ENCODE peak calls at places on chromosomes 6 and 20, in nine cellular contexts. H is NCI-H1436; V is NCI-H510A treated with DMSO at 0.1 percent for 48 hours; E is stimulated activated CD8-positive, alpha-beta memory T cell treated with anti-CD3 and anti-CD28 coated beads, Interleukin-2, amount 100 ng/mL, for 48 hours; A is Right ventricle myocardium superior; L is HFF-Myc; T is T-helper 2 cell; F is NCI-H1105; Z is AG04450. R is an unnamed sample.
A peak's percentile ranks its signal among the peaks of the same experiment; 100 is the strongest.

GRCh38 chr20:53660078-53660909 is 66.7 kb upstream of the ZNF217 start:
- DNase-seq in H (no peak), V (no peak), E (peak; percentile 34), A (peak; percentile 43), L (no peak), T (no peak), F (no peak), Z (no peak), R (no peak)

GRCh38 chr6:46246081-46246480 is 75.3 kb upstream of the ENPP5 start:
- DNase-seq in H (no peak), V (no peak), E (no peak), A (no peak), L (no peak), T (no peak), F (no peak), Z (no peak), R (no peak)

GRCh38 chr20:49337357-49337756 is 59.5 kb upstream of the ZNFX1 start:
- DNase-seq in H (no peak), V (no peak), E (no peak), A (no peak), L (no peak), T (no peak), F (no peak), Z (no peak), R (no peak)

GRCh38 chr6:89637960-89638319 is 607 bp downstream of the LYRM2 start:
- DNase-seq in H (no peak), V (no peak), E (no peak), A (no peak), L (no peak), T (no peak), F (no peak), Z (no peak), R (no peak)

GRCh38 chr20:2122921-2123320 is 21.3 kb downstream of the STK35 start:
- DNase-seq in H (no peak), V (no peak), E (no peak), A (no peak), L (no peak), T (no peak), F (no peak), Z (peak; percentile 81), R (no peak)

GRCh38 chr6:15335916-15336315 is 90.0 kb downstream of the JARID2 start:
- DNase-seq in H (no peak), V (no peak), E (no peak), A (no peak), L (no peak), T (no peak), F (no peak), Z (no peak), R (no peak)

GRCh38 chr6:36827261-36828079 is 11.8 kb downstream of the CPNE5 start:
- DNase-seq in H (no peak), V (no peak), E (no peak), A (peak; percentile 63), L (peak; percentile 33), T (no peak), F (peak; percentile 20), Z (peak; percentile 18), R (peak; percentile 62)

GRCh38 chr20:25275813-25276532 is 28.1 kb downstream of the PYGB start:
- DNase-seq in H (no peak), V (no peak), E (no peak), A (peak; percentile 31), L (no peak), T (peak; percentile 7), F (no peak), Z (no peak), R (no peak)

GRCh38 chr20:36591854-36592641 is 13.5 kb upstream of the RAB5IF start:
- DNase-seq in H (no peak), V (no peak), E (no peak), A (no peak), L (no peak), T (no peak), F (peak; percentile 27), Z (no peak), R (peak; percentile 66)

GRCh38 chr6:111812080-111813038 is 60.9 kb downstream of the FYN start:
- DNase-seq in H (no peak), V (no peak), E (no peak), A (no peak), L (no peak), T (no peak), F (no peak), Z (no peak), R (no peak)

GRCh38 chr6:4820704-4821276 is 44.6 kb downstream of the CDYL start:
- DNase-seq in H (no peak), V (no peak), E (no peak), A (no peak), L (peak; percentile 66), T (no peak), F (no peak), Z (no peak), R (no peak)

GRCh38 chr6:142387997-142388815 is 86.4 kb downstream of the ADGRG6 start:
- DNase-seq in H (peak; percentile 11), V (peak; percentile 1), E (no peak), A (no peak), L (no peak), T (no peak), F (no peak), Z (no peak), R (peak; percentile 74)

GRCh38 chr6:73653571-73654424 is at the start of gene SLC17A5:
- DNase-seq in H (peak; percentile 87), V (peak; percentile 86), E (peak; percentile 89), A (peak; percentile 97), L (peak; percentile 73), T (peak; percentile 81), F (peak; percentile 80), Z (peak; percentile 75), R (peak; percentile 95)

GRCh38 chr6:148523051-148523450 is 180.4 kb downstream of the SASH1 start:
- DNase-seq in H (no peak), V (no peak), E (no peak), A (no peak), L (peak; percentile 83), T (no peak), F (no peak), Z (no peak), R (no peak)

GRCh38 chr20:32237419-32237818 is 29.7 kb downstream of the POFUT1 start:
- DNase-seq in H (no peak), V (no peak), E (no peak), A (no peak), L (no peak), T (no peak), F (no peak), Z (no peak), R (no peak)

GRCh38 chr6:46203388-46203787 is 32.6 kb upstream of the ENPP5 start:
- DNase-seq in H (no peak), V (no peak), E (no peak), A (no peak), L (no peak), T (no peak), F (no peak), Z (no peak), R (no peak)

GRCh38 chr6:5653801-5654200 is 352.9 kb downstream of the NRN1 start:
- DNase-seq in H (no peak), V (no peak), E (no peak), A (peak; percentile 48), L (no peak), T (no peak), F (no peak), Z (no peak), R (no peak)

GRCh38 chr6:152096863-152097496 is 289.5 kb downstream of the ESR1 start:
- DNase-seq in H (no peak), V (peak; percentile 23), E (no peak), A (no peak), L (peak; percentile 78), T (no peak), F (no peak), Z (peak; percentile 79), R (no peak)

GRCh38 chr20:57425150-57426013 is 34.2 kb downstream of the RBM38 start:
- DNase-seq in H (peak; percentile 72), V (peak; percentile 72), E (no peak), A (peak; percentile 40), L (no peak), T (no peak), F (no peak), Z (no peak), R (no peak)

R was measured in Ammon's horn.